ENCODE peak calls at places on chromosomes 4 and X, in five cellular contexts. Q is fibroblast of lung, P is PC-3, Y is suprapubic skin, D is mucosa of descending colon. V is an unnamed sample.
A peak's percentile ranks its signal among the peaks of the same experiment; 100 is the strongest.

GRCh38 chrX:413322-414201 is 26.9 kb upstream of the PPP2R3B start:
- DNase-seq in Q (peak; percentile 72), P (no peak), D (no peak), Y (no peak), V (no peak)

GRCh38 chr4:26197018-26197779 is 123.6 kb upstream of the RBPJ start:
- DNase-seq in D (peak; percentile 35), P (peak; percentile 96), Q (peak; percentile 99), Y (no peak), V (peak; percentile 56)

GRCh38 chr4:69658133-69658532 is 5.1 kb upstream of the UGT2A1 start:
- DNase-seq in Q (no peak), Y (no peak), D (no peak), P (no peak), V (no peak)

GRCh38 chr4:6446538-6447451 is 25.6 kb downstream of the PPP2R2C start:
- DNase-seq in Q (no peak), P (no peak), Y (no peak), D (no peak), V (no peak)

GRCh38 chr4:53991821-53992220 is 72.6 kb downstream of the CHIC2 start:
- DNase-seq in Q (no peak), D (no peak), Y (no peak), P (no peak), V (no peak)

GRCh38 chr4:170589597-170590191 is 499.9 kb upstream of the AADAT start:
- DNase-seq in D (no peak), P (peak; percentile 68), Q (peak; percentile 14), Y (no peak), V (no peak)

GRCh38 chrX:49228185-49228584 is 5.0 kb downstream of the CACNA1F start:
- DNase-seq in Y (no peak), P (no peak), Q (no peak), D (no peak), V (no peak)

GRCh38 chrX:107610667-107611066 is 17.6 kb upstream of the PRPS1 start:
- DNase-seq in Q (no peak), D (no peak), Y (no peak), P (no peak), V (no peak)

GRCh38 chr4:80138556-80139538 is 58.5 kb upstream of the PRDM8 start:
- DNase-seq in Y (no peak), P (peak; percentile 61), Q (peak; percentile 74), D (no peak), V (no peak)

GRCh38 chr4:137238456-137238855 is 293.8 kb downstream of the PCDH18 start:
- DNase-seq in Q (no peak), D (no peak), Y (no peak), P (no peak), V (no peak)

GRCh38 chr4:86484241-86484640 is 109.9 kb upstream of the PTPN13 start:
- DNase-seq in D (no peak), Y (no peak), Q (peak; percentile 25), P (no peak), V (no peak)

GRCh38 chrX:111869639-111870034 is 6.3 kb upstream of the TRPC5OS start:
- DNase-seq in D (no peak), Q (peak; percentile 44), P (peak; percentile 59), Y (no peak), V (no peak)

GRCh38 chrX:151621422-151621821 is 57.9 kb downstream of the PASD1 start:
- DNase-seq in Q (no peak), P (no peak), Y (no peak), D (no peak), V (no peak)

GRCh38 chrX:11899091-11899490 is 141.1 kb downstream of the MSL3 start:
- DNase-seq in Q (peak; percentile 75), P (peak; percentile 91), D (no peak), Y (no peak), V (no peak)

GRCh38 chr4:68175562-68176155 is 46.0 kb upstream of the TMPRSS11F start:
- DNase-seq in Y (no peak), P (peak; percentile 86), D (no peak), Q (peak; percentile 52), V (no peak)

GRCh38 chrX:115226929-115227328 is 7.0 kb downstream of the LRCH2 start:
- DNase-seq in P (peak; percentile 66), Q (peak; percentile 9), D (no peak), Y (no peak), V (no peak)

GRCh38 chr4:108068422-108068821 is 78.7 kb downstream of the HADH start:
- DNase-seq in D (no peak), Y (no peak), Q (no peak), P (no peak), V (no peak)

GRCh38 chr4:108070775-108071174 is 81.1 kb downstream of the HADH start:
- DNase-seq in P (no peak), Y (no peak), D (no peak), Q (no peak), V (no peak)

GRCh38 chr4:108078024-108078733 is 88.5 kb downstream of the HADH start:
- DNase-seq in Q (peak; percentile 58), P (no peak), D (no peak), Y (no peak), V (no peak)

GRCh38 chr4:108072300-108072699 is 82.6 kb downstream of the HADH start:
- DNase-seq in D (no peak), P (peak; percentile 4), Y (no peak), Q (no peak), V (no peak)
- H3K36me3 ChIP-seq in D (no peaks in the 10 kb centered on the region), P (no peaks in the 10 kb centered on the region), Y (no peaks in the 10 kb centered on the region), Q (no peaks in the 10 kb centered on the region), V (no peaks in the 10 kb centered on the region)

GRCh38 chr4:1316537-1317168 is 27.0 kb downstream of the MAEA start:
- DNase-seq in D (no peak), P (no peak), Y (no peak), Q (no peak), V (no peak)
- H3K36me3 ChIP-seq in D (peaks cover 12% of the 10 kb centered on the region), P (peaks cover 3% of the 10 kb centered on the region), Y (peaks cover 92% of the 10 kb centered on the region), Q (peaks cover 22% of the 10 kb centered on the region), V (peaks cover 4% of the 10 kb centered on the region)

GRCh38 chr4:76741663-76742020 is 156.3 kb downstream of the SOWAHB start:
- DNase-seq in Q (no peak), D (no peak), Y (no peak), P (no peak), V (no peak)

GRCh38 chr4:76740866-76741662 is 156.9 kb downstream of the SOWAHB start:
- DNase-seq in D (no peak), Q (no peak), P (no peak), Y (no peak), V (no peak)

GRCh38 chr4:76737180-76737579 is 160.8 kb downstream of the SOWAHB start:
- DNase-seq in P (no peak), Y (no peak), D (no peak), Q (peak; percentile 52), V (no peak)

GRCh38 chr4:76738081-76738931 is 159.6 kb downstream of the SOWAHB start:
- DNase-seq in Y (no peak), Q (peak; percentile 97), D (no peak), P (no peak), V (no peak)

DNA sequence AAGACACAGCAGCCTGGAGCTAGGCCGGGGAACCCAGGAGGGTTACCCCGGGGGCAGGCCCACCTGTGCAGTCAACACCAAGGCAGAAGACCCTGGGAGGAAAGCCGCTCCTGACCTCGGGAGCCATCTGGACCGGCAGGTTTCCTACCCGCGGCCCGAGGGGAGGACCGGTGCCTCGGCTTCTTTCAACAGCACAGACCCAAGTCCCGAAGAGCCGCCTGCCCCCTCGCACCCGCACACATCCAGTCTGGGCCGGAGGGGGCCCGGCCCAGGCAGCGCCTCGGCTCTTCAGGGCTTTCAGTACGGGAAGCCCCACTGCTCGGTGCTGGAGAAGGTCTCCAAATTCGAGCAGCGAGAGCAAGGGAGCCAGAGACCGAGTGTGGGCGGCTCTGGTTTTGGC is 157.8 kb downstream of the SOWAHB start:
- DNase-seq in Y (no peak), P (no peak), Q (no peak), D (no peak), V (no peak)
- H3K36me3 ChIP-seq in Y (no peaks in the 10 kb centered on the region), P (no peaks in the 10 kb centered on the region), Q (peaks cover 2% of the 10 kb centered on the region), D (peaks cover 6% of the 10 kb centered on the region), V (no peaks in the 10 kb centered on the region)

GRCh38 chrX:100830143-100830542 is 10.0 kb downstream of the CSTF2 start:
- DNase-seq in Y (no peak), Q (no peak), P (no peak), D (no peak), V (no peak)
- H3K36me3 ChIP-seq in Y (peaks cover 37% of the 10 kb centered on the region), Q (no peaks in the 10 kb centered on the region), P (peaks cover 51% of the 10 kb centered on the region), D (no peaks in the 10 kb centered on the region), V (no peaks in the 10 kb centered on the region)

DNA sequence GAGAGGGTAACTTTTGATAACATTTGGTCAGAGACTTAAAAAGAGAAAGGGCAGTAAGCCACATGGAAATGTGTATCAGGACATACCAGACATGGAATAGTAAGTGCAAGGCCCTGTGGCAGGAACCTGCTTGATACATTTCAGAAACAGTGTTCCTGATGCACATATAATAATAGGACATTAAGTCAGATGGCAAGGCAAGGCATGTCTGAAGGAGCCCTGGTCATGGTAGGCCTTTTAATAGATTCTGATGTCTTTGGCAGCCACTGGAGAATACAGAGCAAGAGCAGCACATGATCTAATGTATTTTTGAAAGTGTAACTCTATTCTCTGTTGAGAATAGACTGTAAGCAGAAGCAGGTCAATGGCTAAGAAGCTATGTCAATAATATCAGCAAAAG is 279.7 kb downstream of the CAMK2D start:
- DNase-seq in D (no peak), P (no peak), Y (no peak), Q (no peak), V (no peak)
- H3K36me3 ChIP-seq in D (no peaks in the 10 kb centered on the region), P (peaks cover 18% of the 10 kb centered on the region), Y (peaks cover 20% of the 10 kb centered on the region), Q (no peaks in the 10 kb centered on the region), V (no peaks in the 10 kb centered on the region)

V was measured in breast epithelium.